ENCODE peak calls at places on chromosomes 4 and X, in ten cellular contexts. M is heart left ventricle, W is right lobe of liver, U is IMR-90, T is uterus, C is thyroid gland, V is stomach, B is HepG2, F is upper lobe of left lung, P is transverse colon. Z is an unnamed sample. For H3K4me1 and H3K36me3, the result is how much of the 10 kb centered on the place peaks cover.

GRCh38 chr4:128682942-128683666 is 126.4 kb upstream of the JADE1 start:
- DNase-seq in M (no peak), W (no peak), U (no peak), T (no peak), C (no peak), V (no peak), B (no peak), F (no peak), P (no peak), Z (no peak)

GRCh38 chrX:42759881-42760280 is 18.1 kb downstream of the PPP1R2C start:
- DNase-seq in M (no peak), W (no peak), U (no peak), T (no peak), C (no peak), V (no peak), B (no peak), F (no peak), P (no peak), Z (no peak)

GRCh38 chr4:4969298-4969697 is 50.0 kb downstream of the CYTL1 start:
- DNase-seq in M (no peak), W (no peak), U (peak), T (peak), C (peak), V (peak), B (no peak), F (no peak), P (no peak), Z (no peak)

GRCh38 chrX:105331244-105331643 is 110.8 kb upstream of the TEX13A start:
- DNase-seq in M (no peak), W (no peak), U (peak), T (no peak), C (no peak), V (no peak), B (no peak), F (no peak), P (no peak), Z (no peak)

GRCh38 chr4:140095694-140096482 is 58.1 kb downstream of the MAML3 start:
- DNase-seq in M (peak), W (no peak), U (peak), T (no peak), C (peak), V (no peak), B (no peak), F (peak), P (peak), Z (no peak)

GRCh38 chr4:87589531-87589930 is 18.8 kb upstream of the DSPP start:
- DNase-seq in M (no peak), W (no peak), U (peak), T (no peak), C (no peak), V (no peak), B (no peak), F (no peak), P (no peak), Z (no peak)

GRCh38 chrX:6708676-6709075 is 173.8 kb upstream of the VCX3A start:
- DNase-seq in M (no peak), W (no peak), U (no peak), T (no peak), C (no peak), V (no peak), B (no peak), F (no peak), P (no peak), Z (no peak)

GRCh38 chr4:55435136-55435535 is 39.4 kb downstream of the TMEM165 start:
- DNase-seq in M (no peak), W (no peak), U (peak), T (no peak), C (no peak), V (no peak), B (no peak), F (no peak), P (no peak), Z (no peak)

GRCh38 chr4:6222761-6223292 is 22.5 kb upstream of the JAKMIP1 start:
- DNase-seq in M (no peak), W (no peak), U (no peak), T (no peak), C (no peak), V (peak), B (no peak), F (no peak), P (no peak), Z (peak)

GRCh38 chr4:24174622-24175021 is 284.8 kb upstream of the PPARGC1A start:
- DNase-seq in M (no peak), W (no peak), U (peak), T (no peak), C (no peak), V (no peak), B (no peak), F (no peak), P (no peak), Z (no peak)

GRCh38 chr4:57426779-57427395 is 316.7 kb upstream of the IGFBP7 start:
- DNase-seq in M (peak), W (peak), U (peak), T (peak), C (peak), V (peak), B (peak), F (peak), P (peak), Z (no peak)

GRCh38 chrX:50495616-50496015 is 25.0 kb upstream of the DGKK start:
- DNase-seq in M (peak), W (no peak), U (no peak), T (peak), C (peak), V (no peak), B (no peak), F (peak), P (no peak), Z (no peak)

GRCh38 chr4:177235026-177235425 is 74.6 kb upstream of the NEIL3 start:
- DNase-seq in M (no peak), W (no peak), U (peak), T (no peak), C (no peak), V (no peak), B (no peak), F (no peak), P (no peak), Z (no peak)

GRCh38 chr4:73869130-73870055 is at the start of gene CXCL1:
- DNase-seq in M (peak), W (peak), U (no peak), T (peak), C (peak), V (peak), B (no peak), F (peak), P (peak), Z (no peak)

GRCh38 chrX:12955882-12956703 is 18.8 kb upstream of the TMSB4X start:
- DNase-seq in M (peak), W (peak), U (peak), T (peak), C (no peak), V (peak), B (peak), F (peak), P (peak), Z (no peak)

GRCh38 chr4:24477919-24478318 is 106.4 kb downstream of the DHX15 start:
- DNase-seq in M (peak), W (no peak), U (peak), T (peak), C (peak), V (no peak), B (no peak), F (no peak), P (no peak), Z (no peak)

GRCh38 chr4:183563874-183564273 is 59.0 kb downstream of the ING2 start:
- DNase-seq in M (no peak), W (no peak), U (peak), T (no peak), C (peak), V (no peak), B (no peak), F (peak), P (no peak), Z (no peak)

GRCh38 chr4:8151165-8151650 is 7.4 kb downstream of the ABLIM2 start:
- DNase-seq in M (no peak), W (no peak), U (no peak), T (no peak), C (no peak), V (no peak), B (no peak), F (no peak), P (no peak), Z (no peak)

GRCh38 chr4:119729815-119730643 is 101.4 kb upstream of the PDE5A start:
- DNase-seq in M (peak), W (peak), U (peak), T (no peak), C (no peak), V (peak), B (peak), F (no peak), P (peak), Z (no peak)

GRCh38 chr4:153433753-153434105 is 32.4 kb upstream of the TMEM131L start:
- DNase-seq in M (no peak), W (no peak), U (no peak), T (no peak), C (no peak), V (no peak), B (no peak), F (no peak), P (no peak), Z (no peak)

GRCh38 chr4:153438916-153439756 is 27.0 kb upstream of the TMEM131L start:
- DNase-seq in M (no peak), W (no peak), U (no peak), T (no peak), C (no peak), V (no peak), B (no peak), F (no peak), P (no peak), Z (no peak)

GRCh38 chr4:153428816-153429592 is 37.2 kb upstream of the TMEM131L start:
- DNase-seq in M (no peak), W (no peak), U (peak), T (no peak), C (no peak), V (no peak), B (no peak), F (no peak), P (no peak), Z (no peak)

GRCh38 chr4:153432971-153433752 is 33.0 kb upstream of the TMEM131L start:
- DNase-seq in M (peak), W (peak), U (peak), T (peak), C (peak), V (peak), B (peak), F (peak), P (peak), Z (peak)

GRCh38 chr4:153434190-153434589 is 32.0 kb upstream of the TMEM131L start:
- DNase-seq in M (no peak), W (no peak), U (no peak), T (no peak), C (no peak), V (no peak), B (no peak), F (no peak), P (no peak), Z (no peak)
- H3K4me1 ChIP-seq in M (under half), W (under half), U (under half), T (under half), C (under half), V (under half), B (under half), F (under half), P (under half), Z (under half)

GRCh38 chr4:184649971-184650855 is 675 bp downstream of the PRIMPOL start:
- DNase-seq in M (peak), W (no peak), U (peak), T (no peak), C (peak), V (no peak), B (peak), F (peak), P (peak), Z (no peak)

GRCh38 chr4:184648220-184649025 is 824 bp downstream of the CASP3 start:
- DNase-seq in M (peak), W (peak), U (peak), T (peak), C (peak), V (peak), B (peak), F (peak), P (peak), Z (peak)

GRCh38 chr4:184647391-184648101 is 1.7 kb downstream of the CASP3 start:
- DNase-seq in M (no peak), W (no peak), U (peak), T (no peak), C (no peak), V (no peak), B (no peak), F (no peak), P (no peak), Z (no peak)

GRCh38 chr4:184651899-184652298 is 2.4 kb downstream of the PRIMPOL start:
- DNase-seq in M (no peak), W (no peak), U (no peak), T (no peak), C (no peak), V (no peak), B (no peak), F (no peak), P (no peak), Z (no peak)

DNA sequence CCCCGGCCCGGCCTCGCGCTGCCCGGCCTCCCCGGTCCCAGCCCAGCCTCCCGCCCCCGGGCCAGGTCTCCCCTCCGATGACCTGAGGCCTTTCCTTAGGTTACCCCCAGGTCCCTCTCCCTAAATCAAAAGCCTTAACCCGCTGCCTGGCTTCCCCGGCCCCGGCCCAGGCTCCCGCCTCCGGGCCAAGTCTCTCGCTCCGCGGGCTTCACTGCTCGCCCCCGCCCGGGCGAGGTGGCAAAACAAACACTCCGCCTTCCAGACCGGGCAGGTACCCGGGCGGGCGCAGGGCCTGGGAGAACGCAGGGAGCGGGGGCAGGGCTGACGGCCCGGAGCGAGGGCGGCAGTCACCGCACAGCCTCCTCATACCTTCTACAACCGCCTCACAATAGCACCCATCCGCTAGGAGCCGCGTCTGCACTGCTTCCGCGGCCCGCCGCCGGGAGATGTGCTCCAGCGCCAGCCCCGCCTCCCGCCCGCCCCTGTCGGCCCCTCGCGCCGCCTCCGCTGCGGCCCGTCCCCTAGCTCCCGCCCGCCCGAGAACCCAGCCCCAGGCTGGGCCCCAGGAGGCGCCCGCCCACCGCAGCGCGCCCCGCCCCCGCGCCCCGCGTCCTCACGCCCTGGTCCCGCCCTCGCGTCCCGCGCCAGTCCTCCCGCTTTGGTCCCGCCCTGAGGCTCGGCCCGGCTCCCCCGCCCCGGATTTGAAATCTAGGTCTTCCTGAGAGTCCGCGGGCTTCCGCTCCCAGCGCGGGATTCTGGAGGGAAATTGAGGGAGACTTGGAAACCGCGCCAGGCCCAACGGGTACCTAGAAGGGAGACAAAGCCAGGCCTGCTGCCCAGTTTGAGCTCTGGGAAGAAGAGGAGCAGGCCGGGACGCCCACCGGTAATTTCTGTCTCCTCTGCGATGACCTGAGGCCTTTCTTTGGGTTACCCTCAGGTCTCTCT is at the start of the genes CASP3 and PRIMPOL:
- DNase-seq in M (peak), W (peak), U (peak), T (peak), C (peak), V (peak), B (peak), F (peak), P (peak), Z (peak)
- TF ChIP-seq POLR2A in M (peak), W (peak), U (peak), T (peak), C (peak), V (peak), B (peak), F (peak), P (peak), Z (peak)

GRCh38 chrX:71301195-71301924 is at the start of gene ITGB1BP2:
- DNase-seq in M (peak), W (no peak), U (peak), T (peak), C (no peak), V (no peak), B (peak), F (no peak), P (no peak), Z (no peak)
- H3K36me3 ChIP-seq in M (half or more), W (under half), U (under half), T (under half), C (under half), V (half or more), B (under half), F (under half), P (under half), Z (under half)

GRCh38 chrX:69139516-69139915 is 25.7 kb downstream of the PJA1 start:
- DNase-seq in M (no peak), W (no peak), U (peak), T (no peak), C (no peak), V (no peak), B (no peak), F (no peak), P (no peak), Z (no peak)
- H3K4me1 ChIP-seq in M (under half), W (under half), U (under half), T (under half), C (under half), V (under half), B (under half), F (under half), P (under half), Z (under half)

DNA sequence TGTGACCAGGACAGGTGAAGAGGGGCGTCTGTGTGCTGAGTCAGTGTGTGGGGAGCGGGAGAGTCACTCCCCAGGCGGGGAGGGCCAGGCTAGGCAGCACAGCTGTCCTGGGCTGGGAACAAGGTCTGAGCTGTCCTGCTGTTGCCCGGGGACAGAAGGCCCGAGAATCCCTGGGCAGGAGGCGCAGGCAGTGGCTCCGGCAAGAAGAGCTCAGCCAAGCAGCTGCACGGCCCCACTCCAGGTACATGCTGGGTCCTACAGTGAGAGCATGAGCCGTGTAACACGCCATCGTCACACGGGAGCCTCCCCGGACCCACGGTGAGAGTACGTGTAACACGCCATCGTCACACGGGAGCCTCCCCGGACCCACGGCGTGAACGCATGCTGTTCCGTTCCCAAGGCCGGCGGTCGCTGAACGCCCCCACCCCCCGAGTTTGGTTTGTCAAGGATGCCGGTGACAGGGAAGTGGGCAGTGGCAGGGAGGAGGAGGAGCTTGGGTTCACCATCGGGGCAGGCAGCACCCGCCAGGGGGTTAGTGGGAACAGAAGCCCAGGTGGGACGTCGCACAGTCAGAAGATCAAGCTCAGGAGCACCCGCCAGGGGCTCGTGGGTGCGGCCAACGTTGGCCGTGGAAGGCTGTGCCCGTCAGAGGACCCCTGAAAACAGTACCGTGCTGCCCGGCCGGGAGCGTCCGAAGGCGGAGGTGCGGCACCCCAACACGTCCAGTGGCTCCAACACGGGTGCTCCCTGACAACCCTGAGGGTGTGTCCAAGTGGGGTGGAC is 15.6 kb downstream of the PPP2R3B start:
- DNase-seq in M (no peak), W (peak), U (no peak), T (no peak), C (no peak), V (no peak), B (no peak), F (no peak), P (no peak), Z (no peak)
- TF ChIP-seq POLR2A in M (peak), W (no peak), U (no peak), T (no peak), C (no peak), V (no peak), B (no peak), F (no peak), P (no peak), Z (no peak)

GRCh38 chrX:1359477-1359873 is 22.9 kb downstream of the IL3RA start:
- DNase-seq in M (no peak), W (no peak), U (no peak), T (no peak), C (no peak), V (no peak), B (no peak), F (no peak), P (no peak), Z (no peak)
- H3K36me3 ChIP-seq in M (under half), W (under half), U (under half), T (under half), C (under half), V (under half), B (under half), F (under half), P (under half), Z (under half)

GRCh38 chrX:40004916-40005289 is 92.9 kb downstream of the BCOR start:
- DNase-seq in M (no peak), W (no peak), U (no peak), T (no peak), C (no peak), V (no peak), B (no peak), F (no peak), P (no peak), Z (no peak)

GRCh38 chrX:40007136-40007535 is 90.6 kb downstream of the BCOR start:
- DNase-seq in M (no peak), W (no peak), U (no peak), T (peak), C (no peak), V (no peak), B (no peak), F (no peak), P (no peak), Z (no peak)

GRCh38 chrX:40003982-40004535 is 93.7 kb downstream of the BCOR start:
- DNase-seq in M (no peak), W (no peak), U (no peak), T (no peak), C (no peak), V (no peak), B (no peak), F (no peak), P (no peak), Z (no peak)

GRCh38 chrX:40006025-40007017 is 91.4 kb downstream of the BCOR start:
- DNase-seq in M (peak), W (no peak), U (no peak), T (peak), C (peak), V (peak), B (no peak), F (no peak), P (peak), Z (no peak)

GRCh38 chrX:40005290-40006011 is 92.3 kb downstream of the BCOR start:
- DNase-seq in M (peak), W (no peak), U (no peak), T (peak), C (no peak), V (no peak), B (no peak), F (no peak), P (no peak), Z (no peak)
- H3K4me1 ChIP-seq in M (under half), W (under half), U (under half), T (under half), C (under half), V (under half), B (under half), F (under half), P (under half), Z (under half)

GRCh38 chrX:119570351-119570835 is 4.0 kb upstream of the UBE2A start:
- DNase-seq in M (no peak), W (no peak), U (no peak), T (no peak), C (no peak), V (no peak), B (no peak), F (no peak), P (no peak), Z (no peak)

DNA sequence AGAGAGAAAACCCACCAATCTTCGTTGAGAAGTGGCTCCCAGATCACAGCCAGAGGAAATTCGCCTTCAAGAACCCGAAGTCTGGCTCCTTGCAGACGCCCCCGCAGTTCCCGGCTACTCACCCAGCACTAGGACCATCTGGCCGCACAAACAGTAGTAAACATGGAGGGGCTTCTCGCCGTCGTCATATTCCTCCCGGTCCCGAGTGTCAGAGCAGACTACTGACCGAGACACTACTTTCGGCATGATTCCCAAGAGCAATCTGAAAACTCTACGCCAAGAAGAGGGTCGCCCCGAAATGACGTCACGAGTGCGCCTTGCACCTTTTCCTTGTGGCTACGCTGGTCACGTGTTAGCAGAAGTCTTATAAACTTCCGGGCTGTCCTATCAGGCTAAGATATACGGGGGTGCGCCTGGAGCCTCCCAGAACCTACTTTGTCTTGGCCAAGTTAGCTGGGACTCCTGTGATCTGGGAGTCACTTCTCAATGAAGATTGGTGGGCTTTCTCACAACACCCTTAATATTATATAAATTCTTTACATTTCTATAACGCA is at the start of gene STEEP1:
- DNase-seq in M (peak), W (peak), U (peak), T (peak), C (peak), V (peak), B (peak), F (peak), P (peak), Z (peak)
- TF ChIP-seq POLR2A in M (no peak), W (no peak), U (peak), T (no peak), C (no peak), V (no peak), B (peak), F (peak), P (peak), Z (no peak)

Z was measured in breast epithelium.